ENCODE peak calls at places on chromosomes 7 and 10, in ten cellular contexts. J, C, O, P, S, G, Q, A, Z and F are unnamed samples.

GRCh38 chr7:42068554-42069280 is 168.3 kb downstream of the GLI3 start:
- DNase-seq in J (no peak), C (no peak), O (no peak), P (no peak), S (no peak), G (no peak), Q (no peak), A (no peak), Z (no peak), F (no peak)

GRCh38 chr10:92760609-92761008 is 70.9 kb downstream of the HHEX start:
- DNase-seq in J (no peak), C (peak), O (peak), P (peak), S (no peak), G (no peak), Q (no peak), A (peak), Z (no peak), F (no peak)

GRCh38 chr10:1123198-1123597 is 67.0 kb downstream of the WDR37 start:
- DNase-seq in J (no peak), C (peak), O (no peak), P (no peak), S (no peak), G (no peak), Q (no peak), A (peak), Z (no peak), F (no peak)

GRCh38 chr10:70648427-70648826 is 23.9 kb upstream of the ADAMTS14 start:
- DNase-seq in J (no peak), C (no peak), O (no peak), P (no peak), S (no peak), G (no peak), Q (no peak), A (peak), Z (no peak), F (peak)

GRCh38 chr10:103417601-103418000 is 21.2 kb downstream of the PDCD11 start:
- DNase-seq in J (no peak), C (no peak), O (no peak), P (no peak), S (no peak), G (no peak), Q (no peak), A (no peak), Z (no peak), F (no peak)

GRCh38 chr10:116353817-116354216 is 29.6 kb downstream of the CCDC172 start:
- DNase-seq in J (no peak), C (no peak), O (no peak), P (no peak), S (no peak), G (no peak), Q (no peak), A (no peak), Z (no peak), F (no peak)

GRCh38 chr10:46545861-46546590 is 10.4 kb downstream of the GPRIN2 start:
- DNase-seq in J (no peak), C (no peak), O (no peak), P (no peak), S (no peak), G (peak), Q (peak), A (no peak), Z (peak), F (peak)

GRCh38 chr10:127148066-127148932 is 48.1 kb downstream of the INSYN2A start:
- DNase-seq in J (no peak), C (peak), O (no peak), P (peak), S (no peak), G (no peak), Q (no peak), A (peak), Z (no peak), F (no peak)

GRCh38 chr7:88226201-88226600 is 6.4 kb upstream of the SRI start:
- DNase-seq in J (no peak), C (no peak), O (no peak), P (no peak), S (no peak), G (no peak), Q (no peak), A (no peak), Z (no peak), F (no peak)

GRCh38 chr10:70753841-70754621 is 31.1 kb downstream of the TBATA start:
- DNase-seq in J (no peak), C (no peak), O (no peak), P (peak), S (no peak), G (peak), Q (no peak), A (peak), Z (no peak), F (no peak)

GRCh38 chr7:16317406-16317805 is 103.9 kb downstream of the CRPPA start:
- DNase-seq in J (no peak), C (no peak), O (no peak), P (no peak), S (no peak), G (no peak), Q (no peak), A (no peak), Z (no peak), F (no peak)

GRCh38 chr10:129970404-129971364 is 6.6 kb upstream of the EBF3 start:
- DNase-seq in J (no peak), C (no peak), O (no peak), P (no peak), S (no peak), G (no peak), Q (no peak), A (no peak), Z (no peak), F (no peak)

GRCh38 chr7:831596-832291 is 532 bp upstream of the SUN1 start:
- DNase-seq in J (peak), C (peak), O (peak), P (peak), S (no peak), G (no peak), Q (no peak), A (peak), Z (no peak), F (no peak)

GRCh38 chr10:28910960-28911359 is 233.6 kb downstream of the BAMBI start:
- DNase-seq in J (no peak), C (peak), O (peak), P (peak), S (no peak), G (no peak), Q (no peak), A (peak), Z (no peak), F (no peak)

GRCh38 chr7:151796091-151796870 is 80.6 kb downstream of the PRKAG2 start:
- DNase-seq in J (no peak), C (peak), O (no peak), P (peak), S (no peak), G (peak), Q (peak), A (no peak), Z (peak), F (no peak)

GRCh38 chr10:17836917-17837316 is 27.8 kb downstream of the MRC1 start:
- DNase-seq in J (no peak), C (peak), O (no peak), P (peak), S (no peak), G (no peak), Q (peak), A (peak), Z (peak), F (peak)

GRCh38 chr7:106895246-106895864 is 30.3 kb downstream of the PIK3CG start:
- DNase-seq in J (peak), C (no peak), O (no peak), P (no peak), S (no peak), G (no peak), Q (no peak), A (no peak), Z (peak), F (no peak)

GRCh38 chr10:80425901-80426300 is 17.6 kb downstream of the PRXL2A start:
- DNase-seq in J (no peak), C (no peak), O (no peak), P (no peak), S (no peak), G (no peak), Q (no peak), A (no peak), Z (no peak), F (no peak)

GRCh38 chr10:128008521-128009250 is 101.8 kb downstream of the PTPRE start:
- DNase-seq in J (no peak), C (no peak), O (no peak), P (no peak), S (no peak), G (no peak), Q (no peak), A (no peak), Z (peak), F (no peak)

GRCh38 chr7:124784879-124785818 is 19.6 kb upstream of the GPR37 start:
- DNase-seq in J (no peak), C (peak), O (peak), P (peak), S (no peak), G (no peak), Q (no peak), A (peak), Z (peak), F (peak)

GRCh38 chr10:126278846-126279245 is 109.4 kb downstream of the ADAM12 start:
- DNase-seq in J (no peak), C (peak), O (no peak), P (peak), S (no peak), G (no peak), Q (no peak), A (no peak), Z (no peak), F (no peak)

GRCh38 chr7:129851810-129852209 is 101.0 kb downstream of the UBE2H start:
- DNase-seq in J (no peak), C (no peak), O (no peak), P (no peak), S (no peak), G (no peak), Q (no peak), A (no peak), Z (no peak), F (no peak)

GRCh38 chr7:158265743-158266080 is 321.9 kb downstream of the PTPRN2 start:
- DNase-seq in J (no peak), C (no peak), O (no peak), P (no peak), S (no peak), G (no peak), Q (no peak), A (no peak), Z (no peak), F (no peak)

GRCh38 chr7:132488634-132489302 is 87.5 kb downstream of the PLXNA4 start:
- DNase-seq in J (no peak), C (no peak), O (no peak), P (peak), S (no peak), G (no peak), Q (no peak), A (no peak), Z (no peak), F (no peak)

GRCh38 chr7:159027803-159028455 is 116.7 kb downstream of the VIPR2 start:
- DNase-seq in J (no peak), C (peak), O (no peak), P (no peak), S (no peak), G (peak), Q (no peak), A (no peak), Z (peak), F (no peak)

GRCh38 chr7:140160308-140160707 is 16.5 kb downstream of the KDM7A start:
- DNase-seq in J (no peak), C (no peak), O (no peak), P (no peak), S (no peak), G (no peak), Q (no peak), A (no peak), Z (no peak), F (peak)
- H3K4me3 ChIP-seq in J (no peak), C (no peak), O (no peak), P (no peak), S (no peak), G (no peak), Q (no peak), A (no peak), Z (no peak), F (no peak)

GRCh38 chr7:38506756-38507155 is 124.4 kb downstream of the AMPH start:
- DNase-seq in J (no peak), C (peak), O (peak), P (peak), S (no peak), G (no peak), Q (no peak), A (peak), Z (no peak), F (no peak)
- H3K4me3 ChIP-seq in J (no peak), C (no peak), O (no peak), P (no peak), S (no peak), G (no peak), Q (no peak), A (no peak), Z (no peak), F (no peak)

GRCh38 chr7:78496226-78496625 is 697.7 kb downstream of the PHTF2 start:
- DNase-seq in J (no peak), C (no peak), O (no peak), P (no peak), S (no peak), G (no peak), Q (no peak), A (no peak), Z (no peak), F (no peak)
- H3K4me3 ChIP-seq in J (no peak), C (no peak), O (no peak), P (no peak), S (no peak), G (no peak), Q (no peak), A (no peak), Z (no peak), F (no peak)

GRCh38 chr10:24324651-24325050 is 115.7 kb downstream of the KIAA1217 start:
- DNase-seq in J (no peak), C (no peak), O (no peak), P (no peak), S (no peak), G (no peak), Q (no peak), A (no peak), Z (no peak), F (no peak)
- H3K4me3 ChIP-seq in J (no peak), C (no peak), O (no peak), P (no peak), S (no peak), G (no peak), Q (no peak), A (no peak), Z (no peak), F (no peak)

DNA sequence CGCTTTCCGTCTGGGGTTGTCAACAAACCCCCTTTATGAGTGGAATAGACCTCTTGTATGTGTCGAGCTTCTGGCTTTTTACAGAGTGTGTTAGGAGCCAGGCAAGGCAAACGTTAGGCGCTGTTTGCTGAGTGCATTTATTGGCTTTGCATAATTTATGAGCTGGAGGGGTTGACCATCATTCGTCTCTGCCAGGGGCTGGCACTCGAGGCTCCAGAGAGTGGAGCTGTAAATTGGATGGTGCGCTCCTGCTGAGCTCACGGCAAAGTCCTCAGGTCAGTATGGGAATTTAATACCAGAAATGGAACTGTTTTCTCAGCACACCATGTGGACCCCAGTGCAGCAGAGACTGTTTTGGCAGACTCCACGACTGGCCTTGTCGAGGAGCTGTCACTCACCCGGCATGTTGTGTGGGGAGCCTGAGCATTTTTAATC is 699.4 kb upstream of the GALNT17 start:
- DNase-seq in J (no peak), C (no peak), O (no peak), P (no peak), S (no peak), G (no peak), Q (no peak), A (no peak), Z (no peak), F (no peak)
- H3K4me3 ChIP-seq in J (no peak), C (no peak), O (no peak), P (no peak), S (no peak), G (no peak), Q (no peak), A (no peak), Z (no peak), F (no peak)

DNA sequence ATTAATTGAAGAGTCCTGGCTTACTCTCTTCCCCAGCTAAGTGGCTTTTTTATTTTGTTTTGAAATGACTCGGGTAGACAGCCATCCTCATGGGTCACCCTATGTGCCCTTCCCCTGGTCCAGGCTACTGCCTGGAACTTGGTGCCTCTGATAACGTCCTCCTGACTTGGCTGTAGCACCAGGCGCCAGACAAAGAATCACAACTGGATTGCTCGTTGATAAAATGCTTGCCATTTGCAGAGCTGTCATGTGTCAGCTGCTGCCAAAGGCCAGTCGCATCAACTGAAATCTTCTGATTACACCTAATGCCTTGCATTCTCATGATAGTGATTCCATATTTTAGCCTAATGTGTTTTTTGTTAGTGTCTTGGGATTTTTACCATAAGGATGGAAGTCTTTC is 27.4 kb upstream of the ABLIM1 start:
- DNase-seq in J (no peak), C (no peak), O (no peak), P (no peak), S (no peak), G (no peak), Q (peak), A (no peak), Z (no peak), F (no peak)
- H3K4me3 ChIP-seq in J (no peak), C (no peak), O (no peak), P (no peak), S (no peak), G (peak), Q (peak), A (no peak), Z (no peak), F (no peak)

DNA sequence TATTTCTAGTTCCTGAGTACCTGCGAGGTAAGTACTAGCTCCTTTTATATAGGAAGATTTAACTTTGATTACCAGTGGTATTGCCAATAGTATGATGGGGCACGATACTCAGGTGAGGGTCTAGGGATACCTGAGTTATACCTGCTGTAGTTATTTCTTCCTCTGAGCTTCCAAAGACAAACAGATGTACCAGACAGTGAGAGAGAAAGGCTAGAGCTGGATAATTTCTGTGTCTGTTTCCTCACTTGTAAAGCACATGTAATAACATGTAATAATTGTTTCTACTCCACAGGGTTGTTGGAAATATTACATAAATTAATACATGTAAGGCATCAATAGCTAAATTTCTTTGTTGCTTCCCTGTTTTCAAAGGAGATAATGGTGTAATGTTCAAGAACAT is 53.7 kb downstream of the CPED1 start:
- DNase-seq in J (no peak), C (no peak), O (no peak), P (no peak), S (no peak), G (no peak), Q (no peak), A (no peak), Z (no peak), F (no peak)
- H3K4me3 ChIP-seq in J (no peak), C (no peak), O (no peak), P (no peak), S (no peak), G (no peak), Q (no peak), A (no peak), Z (no peak), F (no peak)

GRCh38 chr10:75764974-75765551 is 333.6 kb downstream of the LRMDA start:
- DNase-seq in J (no peak), C (no peak), O (no peak), P (no peak), S (no peak), G (no peak), Q (no peak), A (no peak), Z (no peak), F (no peak)
- H3K4me3 ChIP-seq in J (no peak), C (no peak), O (no peak), P (no peak), S (no peak), G (no peak), Q (no peak), A (no peak), Z (no peak), F (no peak)